ENCODE peak calls at places on chromosome 4, in seven cellular contexts. G is A549, I is fibroblast of villous mesenchyme, O is AG04450, J is stomach, X is fibroblast of pulmonary artery, F is colonic mucosa. R is an unnamed sample.

GRCh38 chr4:149676076-149676475 is 139.6 kb downstream of the IQCM start:
- DNase-seq in F (no peak), G (no peak), X (no peak), J (no peak), O (no peak), I (no peak), R (no peak)

GRCh38 chr4:53346920-53347852 is 18.7 kb downstream of the SCFD2 start:
- DNase-seq in F (no peak), X (peak), J (no peak), G (no peak), I (no peak), O (no peak), R (no peak)

GRCh38 chr4:41890085-41890484 is 45.1 kb upstream of the TMEM33 start:
- DNase-seq in F (no peak), I (no peak), G (no peak), X (no peak), J (no peak), O (no peak), R (no peak)

GRCh38 chr4:30330894-30331652 is 389.1 kb upstream of the PCDH7 start:
- DNase-seq in I (no peak), F (no peak), G (no peak), J (no peak), O (no peak), X (no peak), R (no peak)

GRCh38 chr4:144343143-144343755 is 202.7 kb upstream of the GYPA start:
- DNase-seq in I (no peak), G (no peak), J (no peak), F (no peak), X (no peak), O (no peak), R (no peak)

GRCh38 chr4:124483043-124483906 is 229.3 kb downstream of the ANKRD50 start:
- DNase-seq in J (no peak), O (no peak), I (peak), G (no peak), F (no peak), X (peak), R (no peak)

GRCh38 chr4:42428036-42428435 is 30.7 kb downstream of the SHISA3 start:
- DNase-seq in O (no peak), I (no peak), X (no peak), G (no peak), J (no peak), F (no peak), R (no peak)

GRCh38 chr4:87975466-87975865 is at the start of gene SPP1:
- DNase-seq in J (no peak), F (no peak), I (no peak), X (peak), O (no peak), G (peak), R (peak)

GRCh38 chr4:98517444-98518021 is 140.9 kb downstream of the TSPAN5 start:
- DNase-seq in J (no peak), X (peak), I (peak), O (peak), F (no peak), G (no peak), R (peak)

GRCh38 chr4:125352521-125352920 is 37.8 kb downstream of the FAT4 start:
- DNase-seq in X (no peak), F (no peak), I (no peak), J (no peak), G (no peak), O (no peak), R (no peak)

GRCh38 chr4:77958897-77959296 is 96.3 kb downstream of the MRPL1 start:
- DNase-seq in X (no peak), J (no peak), O (no peak), F (no peak), I (no peak), G (no peak), R (no peak)

GRCh38 chr4:7759221-7759620 is 180.4 kb downstream of the AFAP1 start:
- DNase-seq in X (no peak), J (no peak), I (no peak), F (no peak), O (no peak), G (no peak), R (no peak)

GRCh38 chr4:153257966-153258365 is 53.7 kb downstream of the TRIM2 start:
- DNase-seq in I (no peak), J (no peak), O (no peak), X (no peak), G (no peak), F (no peak), R (no peak)

GRCh38 chr4:144701683-144702233 is 55.8 kb downstream of the HHIP start:
- DNase-seq in G (no peak), X (no peak), O (no peak), J (no peak), F (no peak), I (peak), R (peak)

DNA sequence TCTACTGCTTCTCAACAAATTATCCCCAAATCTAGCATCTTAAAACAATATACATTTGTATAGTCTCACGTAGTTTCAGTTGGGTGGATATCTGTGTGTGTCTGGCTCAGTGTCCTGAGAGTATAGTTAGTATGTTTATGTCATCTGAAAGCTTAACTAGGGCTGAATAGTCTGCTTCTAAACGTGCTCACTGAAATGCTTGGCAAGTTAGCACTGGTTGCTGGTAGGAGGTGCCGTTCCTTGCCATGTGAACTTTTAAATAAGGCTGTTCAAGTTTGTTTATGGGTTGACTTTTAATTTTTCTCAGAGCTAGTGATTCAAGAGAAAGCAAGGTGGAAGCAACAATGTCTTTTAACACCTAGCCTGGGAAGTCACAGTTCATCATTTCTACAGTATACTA is 1673.6 kb downstream of the PCDH7 start:
- DNase-seq in I (no peak), G (no peak), J (no peak), O (no peak), F (no peak), X (no peak), R (no peak)
- H3K4me3 ChIP-seq in I (no peak), G (no peak), J (no peak), O (no peak), F (no peak), X (no peak), R (no peak)

GRCh38 chr4:173827707-173828106 is 297.7 kb upstream of the HAND2 start:
- DNase-seq in G (no peak), J (no peak), X (peak), F (no peak), O (no peak), I (peak), R (no peak)
- TF ChIP-seq CTCF in G (no peak), J (no peak), X (peak), F (no peak), O (no peak), I (peak), R (no peak)

GRCh38 chr4:95728145-95728544 is 111.7 kb upstream of the PDHA2 start:
- DNase-seq in J (no peak), O (no peak), I (peak), G (no peak), F (no peak), X (peak), R (peak)
- H3K4me3 ChIP-seq in J (no peak), O (no peak), I (no peak), G (no peak), F (no peak), X (no peak), R (no peak)

GRCh38 chr4:143184503-143185252 is at the start of gene USP38:
- DNase-seq in G (peak), J (peak), X (peak), O (peak), I (peak), F (peak), R (peak)
- TF ChIP-seq CTCF in G (no peak), J (no peak), X (no peak), O (no peak), I (peak), F (no peak), R (no peak)

GRCh38 chr4:36771411-36772153 is 473.0 kb upstream of the NWD2 start:
- DNase-seq in F (no peak), J (no peak), I (no peak), G (no peak), X (no peak), O (no peak), R (no peak)
- H3K4me3 ChIP-seq in F (no peak), J (no peak), I (no peak), G (no peak), X (no peak), O (no peak), R (no peak)

DNA sequence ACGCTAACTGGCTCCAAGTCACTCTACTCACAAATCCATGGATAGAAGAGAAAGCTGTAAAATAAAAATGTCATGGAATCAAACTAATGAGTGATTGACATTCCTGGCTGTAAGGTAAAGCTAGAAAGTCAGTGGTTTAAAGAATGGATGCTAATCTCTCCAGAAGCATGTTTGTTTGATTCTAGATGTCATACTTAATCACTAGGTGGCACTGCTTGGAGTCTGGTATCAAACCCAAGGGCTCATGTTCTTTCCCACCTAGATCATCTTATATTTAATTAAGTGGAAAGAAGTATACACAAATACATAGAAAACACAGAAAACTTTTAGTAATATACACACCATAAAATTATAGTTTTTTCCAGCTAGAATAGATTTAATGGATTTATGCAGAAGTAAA is 2666.6 kb downstream of the PCDH7 start:
- DNase-seq in J (no peak), F (no peak), X (peak), I (no peak), G (no peak), O (no peak), R (peak)
- TF ChIP-seq CTCF in J (no peak), F (no peak), X (peak), I (no peak), G (no peak), O (no peak), R (peak)

DNA sequence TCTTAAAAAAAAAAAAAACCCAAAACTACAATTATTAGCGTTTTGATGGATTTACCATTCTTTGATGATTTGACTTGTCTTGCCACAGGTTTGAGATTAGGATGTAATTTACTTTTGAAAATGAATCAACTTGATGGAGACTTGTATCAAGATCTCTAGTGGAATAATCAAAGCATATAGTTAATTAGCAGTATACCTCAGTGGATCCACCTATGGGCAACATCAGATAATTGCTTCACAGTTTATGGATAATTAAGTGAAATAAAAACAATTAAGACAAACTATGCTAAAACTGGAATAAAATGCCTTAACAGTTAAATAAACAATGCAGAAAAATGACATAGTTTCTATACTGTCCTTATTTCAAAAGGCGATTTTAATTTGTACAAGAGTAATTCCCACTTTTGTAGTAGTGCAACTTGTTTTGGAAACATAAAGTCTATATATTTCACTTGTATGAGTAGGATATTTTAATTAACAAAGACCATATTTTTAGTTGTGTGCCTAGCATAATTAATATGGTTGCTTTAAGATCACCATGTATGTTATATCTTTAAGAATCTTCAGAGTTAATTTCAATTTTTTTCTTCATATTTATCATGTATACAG is 4.2 kb downstream of the CPEB2 start:
- DNase-seq in G (no peak), I (peak), O (no peak), X (no peak), J (no peak), F (no peak), R (peak)
- H3K4me3 ChIP-seq in G (peak), I (peak), O (peak), X (peak), J (peak), F (no peak), R (peak)

R was measured in choroid plexus epithelial cell.